ENCODE peak calls at places on chromosomes 12 and 14, in ten cellular contexts. S is foreskin fibroblast; V is thoracic aorta; E is BJ; Z is IMR-90; O is fibroblast of lung; W is HCT116; Q is fibroblast of mammary gland; G is CD8-positive, alpha-beta memory T cell; L is uterus. F is an unnamed sample.

GRCh38 chr12:86137936-86138335 is 118.3 kb downstream of the MGAT4C start:
- DNase-seq in G (no peak), Z (peak), E (peak), O (peak), V (no peak), Q (peak), L (no peak), S (peak), W (peak), F (no peak)

GRCh38 chr12:989751-990278 is 1.2 kb upstream of the ERC1 start:
- DNase-seq in Z (peak), S (peak), V (no peak), G (peak), W (no peak), O (peak), E (peak), L (peak), Q (peak), F (no peak)

GRCh38 chr12:127809236-127809635 is 457.7 kb upstream of the TMEM132C start:
- DNase-seq in S (peak), V (no peak), G (no peak), E (peak), Z (no peak), Q (peak), O (no peak), W (no peak), L (no peak), F (no peak)

GRCh38 chr12:109202770-109203169 is 86.4 kb downstream of the ACACB start:
- DNase-seq in V (no peak), G (no peak), Z (no peak), L (no peak), O (peak), W (no peak), E (no peak), S (peak), Q (peak), F (no peak)

GRCh38 chr14:101504096-101504948 is 57.0 kb upstream of the DIO3 start:
- DNase-seq in V (no peak), O (no peak), S (no peak), Z (no peak), W (no peak), E (no peak), G (no peak), L (peak), Q (no peak), F (peak)

GRCh38 chr12:21795648-21796328 is 21.3 kb upstream of the KCNJ8 start:
- DNase-seq in G (no peak), O (no peak), W (no peak), Q (no peak), Z (no peak), V (no peak), S (no peak), E (no peak), L (no peak), F (no peak)

GRCh38 chr12:1575287-1575798 is 19.0 kb downstream of the FBXL14 start:
- DNase-seq in O (no peak), L (peak), W (no peak), Q (peak), S (peak), Z (no peak), E (no peak), V (no peak), G (no peak), F (no peak)

GRCh38 chr12:124493809-124494750 is 73.3 kb downstream of the NCOR2 start:
- DNase-seq in L (no peak), G (no peak), E (no peak), Z (no peak), S (no peak), O (no peak), Q (no peak), V (no peak), W (no peak), F (no peak)

GRCh38 chr12:21155517-21156351 is 24.7 kb downstream of the SLCO1B1 start:
- DNase-seq in Z (no peak), V (no peak), L (no peak), W (no peak), O (no peak), E (no peak), G (no peak), S (no peak), Q (no peak), F (no peak)

GRCh38 chr12:46492471-46493351 is 120.1 kb upstream of the SLC38A2 start:
- DNase-seq in V (no peak), O (peak), W (peak), L (no peak), Q (peak), E (no peak), G (no peak), Z (peak), S (peak), F (no peak)

GRCh38 chr12:126727656-126728055 is 1539.3 kb upstream of the TMEM132C start:
- DNase-seq in G (no peak), W (no peak), S (no peak), E (no peak), Z (no peak), L (no peak), Q (no peak), V (no peak), O (no peak), F (no peak)
- H3K4me3 ChIP-seq in G (no peak), W (no peak), S (no peak), E (no peak), Z (no peak), L (no peak), Q (no peak), V (no peak), O (no peak), F (no peak)

DNA sequence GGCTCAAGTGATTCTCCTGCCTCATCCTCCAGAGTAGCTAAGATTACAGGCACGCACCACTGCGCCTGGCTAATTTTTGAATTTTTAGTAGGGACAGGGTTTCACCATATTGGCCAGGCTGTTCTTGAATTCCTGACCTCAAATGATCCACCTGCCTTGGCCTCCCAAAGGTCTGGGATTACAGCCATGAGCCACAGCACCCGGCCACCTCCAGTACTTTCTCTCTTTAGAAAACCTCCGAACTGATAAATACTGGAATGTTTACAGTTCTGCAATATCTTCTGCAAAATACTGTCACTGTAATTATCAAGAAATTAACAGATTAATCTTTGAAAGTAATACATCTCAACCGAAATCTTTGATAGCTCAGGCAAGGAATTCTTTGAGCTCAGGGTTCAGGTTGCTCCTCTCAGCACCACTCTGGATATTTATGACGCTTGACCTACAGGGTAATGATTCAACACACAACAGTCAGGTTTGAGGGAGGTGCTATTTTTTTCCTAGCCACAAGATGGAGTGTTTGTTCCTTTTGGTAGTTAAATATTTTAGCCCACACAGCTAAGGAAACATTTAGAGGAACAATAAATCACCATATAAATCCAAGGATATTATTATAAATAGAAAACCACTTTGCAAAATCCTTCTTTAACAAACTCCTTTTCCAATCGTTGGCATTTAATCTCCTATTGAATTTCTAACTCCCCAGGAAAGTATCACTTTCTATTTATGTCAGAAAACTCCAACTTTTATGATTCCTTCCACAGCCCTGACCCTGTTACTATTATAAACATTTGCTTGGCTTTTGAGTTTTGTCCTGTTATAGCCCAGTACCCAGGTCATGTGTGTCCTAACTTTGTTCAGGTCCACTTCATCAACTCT is 48.6 kb upstream of the GTF2A1 start:
- DNase-seq in W (peak), L (no peak), Q (peak), S (peak), Z (peak), E (peak), G (peak), O (peak), V (no peak), F (no peak)
- H3K4me3 ChIP-seq in W (no peak), L (no peak), Q (no peak), S (no peak), Z (no peak), E (no peak), G (no peak), O (no peak), V (no peak), F (no peak)

GRCh38 chr12:9111525-9111924 is 4.2 kb downstream of the A2M start:
- DNase-seq in W (no peak), G (no peak), L (no peak), O (no peak), Z (no peak), V (no peak), S (no peak), E (no peak), Q (no peak), F (no peak)

GRCh38 chr12:9112076-9112853 is 3.5 kb downstream of the A2M start:
- DNase-seq in E (no peak), O (no peak), L (no peak), V (no peak), G (no peak), Q (no peak), W (no peak), Z (no peak), S (no peak), F (no peak)

GRCh38 chr12:9114946-9115345 is 773 bp downstream of the A2M start:
- DNase-seq in L (no peak), Z (no peak), G (no peak), V (no peak), W (no peak), O (no peak), E (no peak), S (no peak), Q (no peak), F (no peak)

GRCh38 chr12:9113987-9114309 is 1.8 kb downstream of the A2M start:
- DNase-seq in W (no peak), O (no peak), L (no peak), E (no peak), G (no peak), Z (no peak), S (no peak), V (no peak), Q (no peak), F (no peak)

GRCh38 chr12:9113296-9113986 is 2.3 kb downstream of the A2M start:
- DNase-seq in L (no peak), V (no peak), O (no peak), S (no peak), G (no peak), W (no peak), Z (no peak), E (no peak), Q (no peak), F (no peak)
- H3K4me3 ChIP-seq in L (peak), V (peak), O (no peak), S (no peak), G (no peak), W (no peak), Z (no peak), E (no peak), Q (no peak), F (no peak)

DNA sequence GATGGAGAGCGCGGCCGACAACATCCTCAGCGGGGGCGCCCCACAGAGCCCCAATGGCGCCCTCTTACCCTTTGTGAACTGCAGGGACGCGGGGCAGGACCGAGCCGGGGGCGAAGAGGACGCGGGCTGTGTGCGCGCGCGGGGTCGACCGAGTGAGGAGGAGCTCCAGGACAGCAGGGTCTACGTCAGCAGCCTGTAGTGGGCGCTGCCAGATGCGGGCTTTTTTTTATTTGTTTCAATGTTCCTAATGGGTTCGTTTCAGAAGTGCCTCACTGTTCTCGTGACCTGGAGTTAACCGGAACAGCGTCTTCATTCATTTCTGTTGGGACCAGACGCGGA is 103.8 kb upstream of the FKBP4 start:
- DNase-seq in S (peak), W (no peak), Q (peak), O (peak), L (no peak), V (no peak), E (no peak), Z (peak), G (peak), F (peak)
- H3K4me3 ChIP-seq in S (peak), W (no peak), Q (peak), O (no peak), L (peak), V (peak), E (no peak), Z (no peak), G (peak), F (no peak)

F was measured in lower leg skin.